ENCODE peak calls at places on chromosomes 7 and 10, in eight cellular contexts. U, J, Y, R, S, P, B and M are unnamed samples.

GRCh38 chr7:44063894-44064651 is 1.3 kb downstream of the PGAM2 start:
- DNase-seq in U (no peak), J (no peak), Y (no peak), R (no peak), S (no peak), P (no peak), B (peak), M (no peak)

GRCh38 chr7:155850730-155851678 is 38.7 kb upstream of the SHH start:
- DNase-seq in U (no peak), J (no peak), Y (peak), R (no peak), S (no peak), P (no peak), B (no peak), M (no peak)

GRCh38 chr10:119878524-119878923 is 5.9 kb upstream of the MCMBP start:
- DNase-seq in U (no peak), J (no peak), Y (no peak), R (no peak), S (no peak), P (no peak), B (no peak), M (no peak)

GRCh38 chr7:138738551-138739335 is 37.6 kb upstream of the SVOPL start:
- DNase-seq in U (peak), J (peak), Y (peak), R (peak), S (peak), P (peak), B (peak), M (peak)

GRCh38 chr7:138935438-138936079 is 45.6 kb downstream of the KIAA1549 start:
- DNase-seq in U (no peak), J (no peak), Y (peak), R (peak), S (peak), P (peak), B (no peak), M (no peak)

GRCh38 chr10:118585234-118585633 is 10.2 kb downstream of the PRLHR start:
- DNase-seq in U (no peak), J (no peak), Y (no peak), R (no peak), S (no peak), P (no peak), B (no peak), M (no peak)

GRCh38 chr10:105148456-105148855 is 507.4 kb downstream of the SORCS3 start:
- DNase-seq in U (no peak), J (no peak), Y (no peak), R (no peak), S (no peak), P (no peak), B (no peak), M (no peak)

GRCh38 chr7:82527831-82528230 is 84.3 kb upstream of the CACNA2D1 start:
- DNase-seq in U (no peak), J (no peak), Y (no peak), R (peak), S (no peak), P (peak), B (no peak), M (no peak)

GRCh38 chr7:35555934-35556333 is 139.0 kb downstream of the HERPUD2 start:
- DNase-seq in U (no peak), J (no peak), Y (no peak), R (peak), S (no peak), P (peak), B (no peak), M (no peak)

GRCh38 chr10:55441777-55442176 is 640.7 kb upstream of the PCDH15 start:
- DNase-seq in U (no peak), J (no peak), Y (no peak), R (no peak), S (no peak), P (no peak), B (no peak), M (no peak)

GRCh38 chr7:542935-543789 is 23.5 kb upstream of the PDGFA start:
- DNase-seq in U (no peak), J (no peak), Y (peak), R (peak), S (peak), P (peak), B (no peak), M (no peak)

GRCh38 chr7:51289608-51290370 is 26.8 kb downstream of the COBL start:
- DNase-seq in U (no peak), J (no peak), Y (no peak), R (no peak), S (no peak), P (no peak), B (no peak), M (no peak)

GRCh38 chr10:69994262-69994661 is 58.4 kb upstream of the MACROH2A2 start:
- DNase-seq in U (no peak), J (no peak), Y (peak), R (peak), S (peak), P (no peak), B (peak), M (peak)

GRCh38 chr10:21355591-21356011 is 169.9 kb downstream of the SKIDA1 start:
- DNase-seq in U (no peak), J (no peak), Y (no peak), R (peak), S (no peak), P (peak), B (no peak), M (no peak)

GRCh38 chr10:102300289-102300843 is 55.0 kb downstream of the GBF1 start:
- DNase-seq in U (no peak), J (no peak), Y (no peak), R (peak), S (no peak), P (no peak), B (no peak), M (no peak)

GRCh38 chr10:130761032-130761575 is 550.4 kb downstream of the TCERG1L start:
- DNase-seq in U (no peak), J (no peak), Y (no peak), R (no peak), S (no peak), P (no peak), B (no peak), M (no peak)

GRCh38 chr10:101817542-101818118 is 614 bp downstream of the OGA start:
- DNase-seq in U (peak), J (no peak), Y (peak), R (peak), S (peak), P (peak), B (peak), M (no peak)

GRCh38 chr10:49169776-49170175 is 18.4 kb downstream of the TMEM273 start:
- DNase-seq in U (no peak), J (no peak), Y (no peak), R (no peak), S (no peak), P (no peak), B (no peak), M (no peak)

GRCh38 chr10:12401466-12401865 is 52.1 kb downstream of the CAMK1D start:
- DNase-seq in U (no peak), J (no peak), Y (no peak), R (no peak), S (no peak), P (no peak), B (no peak), M (no peak)

GRCh38 chr7:41232086-41232485 is 470.8 kb downstream of the INHBA start:
- DNase-seq in U (no peak), J (no peak), Y (no peak), R (peak), S (no peak), P (no peak), B (no peak), M (no peak)

GRCh38 chr7:78317371-78317770 is 518.8 kb downstream of the PHTF2 start:
- DNase-seq in U (no peak), J (no peak), Y (no peak), R (no peak), S (no peak), P (no peak), B (no peak), M (no peak)

GRCh38 chr10:49184642-49185111 is 3.5 kb downstream of the TMEM273 start:
- DNase-seq in U (no peak), J (no peak), Y (no peak), R (no peak), S (no peak), P (no peak), B (no peak), M (no peak)

GRCh38 chr10:132974249-132974796 is 32.0 kb upstream of the CFAP46 start:
- DNase-seq in U (no peak), J (no peak), Y (no peak), R (no peak), S (no peak), P (no peak), B (no peak), M (no peak)

GRCh38 chr7:32415936-32416335 is 74.2 kb downstream of the LSM5 start:
- DNase-seq in U (no peak), J (no peak), Y (no peak), R (no peak), S (no peak), P (peak), B (no peak), M (no peak)

GRCh38 chr10:44985175-44985681 is 6.6 kb upstream of the DEPP1 start:
- DNase-seq in U (no peak), J (no peak), Y (no peak), R (no peak), S (no peak), P (no peak), B (no peak), M (no peak)

GRCh38 chr10:17453377-17454091 is 861 bp downstream of the ST8SIA6 start:
- DNase-seq in U (peak), J (peak), Y (peak), R (peak), S (peak), P (peak), B (peak), M (no peak)

GRCh38 chr7:77684030-77684429 is 12.2 kb upstream of the RSBN1L start:
- DNase-seq in U (no peak), J (no peak), Y (no peak), R (peak), S (no peak), P (peak), B (peak), M (no peak)

GRCh38 chr10:6877351-6878066 is 297.4 kb upstream of the PRKCQ start:
- DNase-seq in U (no peak), J (no peak), Y (no peak), R (no peak), S (no peak), P (no peak), B (no peak), M (no peak)

GRCh38 chr7:150983893-150984368 is 5.8 kb upstream of the KCNH2 start:
- DNase-seq in U (no peak), J (peak), Y (no peak), R (peak), S (no peak), P (no peak), B (peak), M (no peak)

GRCh38 chr10:129491123-129491734 is 24.2 kb downstream of the MGMT start:
- DNase-seq in U (no peak), J (peak), Y (no peak), R (peak), S (no peak), P (no peak), B (no peak), M (no peak)

GRCh38 chr7:151405056-151405455 is 4.8 kb downstream of the WDR86 start:
- DNase-seq in U (no peak), J (no peak), Y (no peak), R (no peak), S (no peak), P (no peak), B (peak), M (no peak)

GRCh38 chr7:2735744-2736143 is 47.7 kb downstream of the AMZ1 start:
- DNase-seq in U (no peak), J (no peak), Y (no peak), R (no peak), S (no peak), P (no peak), B (no peak), M (no peak)

GRCh38 chr7:54477083-54477482 is 65.1 kb upstream of the VSTM2A start:
- DNase-seq in U (no peak), J (no peak), Y (no peak), R (no peak), S (no peak), P (no peak), B (no peak), M (no peak)

GRCh38 chr7:157279973-157280841 is 56.6 kb upstream of the DNAJB6 start:
- DNase-seq in U (no peak), J (no peak), Y (no peak), R (no peak), S (no peak), P (no peak), B (no peak), M (no peak)

GRCh38 chr7:158865462-158865922 is 9.1 kb downstream of the DYNC2I1 start:
- DNase-seq in U (no peak), J (no peak), Y (no peak), R (no peak), S (no peak), P (no peak), B (no peak), M (no peak)

GRCh38 chr10:95820363-95820762 is 64.4 kb downstream of the ENTPD1 start:
- DNase-seq in U (no peak), J (no peak), Y (no peak), R (no peak), S (no peak), P (no peak), B (no peak), M (no peak)

GRCh38 chr7:37225255-37226012 is 223.2 kb downstream of the ELMO1 start:
- DNase-seq in U (no peak), J (no peak), Y (no peak), R (no peak), S (no peak), P (no peak), B (no peak), M (no peak)

GRCh38 chr7:78326189-78326588 is 527.6 kb downstream of the PHTF2 start:
- DNase-seq in U (no peak), J (no peak), Y (no peak), R (peak), S (no peak), P (peak), B (no peak), M (no peak)

GRCh38 chr7:34157137-34157536 is 251.8 kb downstream of the BMPER start:
- DNase-seq in U (no peak), J (no peak), Y (no peak), R (peak), S (no peak), P (no peak), B (no peak), M (no peak)
- H3K27ac ChIP-seq in U (no peak), J (no peak), Y (no peak), R (peak), S (peak), P (no peak), B (no peak), M (no peak)

GRCh38 chr10:63375859-63376258 is 89.9 kb downstream of the JMJD1C start:
- DNase-seq in U (no peak), J (no peak), Y (no peak), R (peak), S (no peak), P (no peak), B (no peak), M (no peak)
- H3K27ac ChIP-seq in U (no peak), J (no peak), Y (no peak), R (peak), S (no peak), P (no peak), B (no peak), M (no peak)

DNA sequence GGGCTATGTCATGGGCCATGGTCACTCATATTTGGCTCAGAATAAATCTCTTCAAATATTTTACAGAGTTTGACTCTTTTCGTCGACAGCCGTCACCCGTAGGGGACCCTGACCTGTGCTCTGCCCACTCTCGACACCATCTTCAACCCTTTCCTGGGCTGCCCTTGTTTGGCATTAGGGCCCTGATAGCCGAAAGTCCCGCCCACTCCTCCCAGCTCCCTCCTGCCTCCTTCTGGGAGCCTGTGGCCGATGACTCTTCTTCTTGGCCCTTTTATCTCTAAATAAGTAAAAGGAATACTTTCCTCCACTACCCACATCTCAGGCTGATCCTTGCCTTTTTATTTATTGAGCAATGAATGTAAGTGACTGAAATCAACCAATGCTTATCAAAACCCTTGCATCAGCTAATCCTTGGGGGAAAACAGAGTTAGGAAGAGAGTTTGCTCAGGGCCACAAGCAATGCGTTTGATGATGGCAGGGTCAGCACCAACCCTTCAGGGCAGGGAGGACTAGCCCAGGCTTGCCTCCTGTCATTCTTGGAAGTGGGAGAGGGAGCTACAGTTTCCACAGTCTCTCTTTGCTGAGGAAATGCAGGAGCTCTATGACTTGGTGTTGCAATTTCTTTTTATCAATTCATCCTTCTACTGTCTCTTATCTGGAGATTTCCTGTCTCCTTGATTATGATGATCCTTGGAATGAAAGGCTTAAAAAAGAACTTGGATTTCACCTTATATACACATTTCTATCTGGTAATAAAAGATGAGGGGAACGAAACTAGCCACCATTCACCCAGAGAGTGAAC is 218.2 kb upstream of the PODXL start:
- DNase-seq in U (no peak), J (no peak), Y (no peak), R (no peak), S (no peak), P (peak), B (peak), M (no peak)
- H3K27ac ChIP-seq in U (no peak), J (no peak), Y (no peak), R (no peak), S (no peak), P (no peak), B (no peak), M (no peak)

DNA sequence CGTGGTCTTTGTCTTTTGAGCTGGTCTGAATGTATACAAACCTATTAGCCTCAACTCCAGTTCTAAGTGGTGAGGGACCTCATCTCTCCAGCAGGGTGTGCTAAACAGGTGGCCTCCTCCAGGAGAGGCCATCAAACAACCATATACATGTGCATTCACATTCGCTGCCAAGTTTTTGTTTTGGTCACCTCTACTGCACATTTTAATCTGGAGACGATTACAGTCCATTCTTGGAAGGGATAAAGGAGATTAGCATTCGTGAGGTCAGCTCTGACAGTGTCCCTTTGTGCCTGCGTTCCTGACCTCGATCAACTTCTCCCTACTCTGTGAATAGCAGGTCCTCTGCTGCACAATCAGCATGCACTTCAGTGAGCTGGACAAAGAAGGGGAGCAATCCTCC is 60.8 kb downstream of the RHOBTB1 start:
- DNase-seq in U (no peak), J (no peak), Y (no peak), R (peak), S (peak), P (no peak), B (no peak), M (no peak)
- H3K27ac ChIP-seq in U (no peak), J (no peak), Y (no peak), R (no peak), S (no peak), P (no peak), B (no peak), M (no peak)

DNA sequence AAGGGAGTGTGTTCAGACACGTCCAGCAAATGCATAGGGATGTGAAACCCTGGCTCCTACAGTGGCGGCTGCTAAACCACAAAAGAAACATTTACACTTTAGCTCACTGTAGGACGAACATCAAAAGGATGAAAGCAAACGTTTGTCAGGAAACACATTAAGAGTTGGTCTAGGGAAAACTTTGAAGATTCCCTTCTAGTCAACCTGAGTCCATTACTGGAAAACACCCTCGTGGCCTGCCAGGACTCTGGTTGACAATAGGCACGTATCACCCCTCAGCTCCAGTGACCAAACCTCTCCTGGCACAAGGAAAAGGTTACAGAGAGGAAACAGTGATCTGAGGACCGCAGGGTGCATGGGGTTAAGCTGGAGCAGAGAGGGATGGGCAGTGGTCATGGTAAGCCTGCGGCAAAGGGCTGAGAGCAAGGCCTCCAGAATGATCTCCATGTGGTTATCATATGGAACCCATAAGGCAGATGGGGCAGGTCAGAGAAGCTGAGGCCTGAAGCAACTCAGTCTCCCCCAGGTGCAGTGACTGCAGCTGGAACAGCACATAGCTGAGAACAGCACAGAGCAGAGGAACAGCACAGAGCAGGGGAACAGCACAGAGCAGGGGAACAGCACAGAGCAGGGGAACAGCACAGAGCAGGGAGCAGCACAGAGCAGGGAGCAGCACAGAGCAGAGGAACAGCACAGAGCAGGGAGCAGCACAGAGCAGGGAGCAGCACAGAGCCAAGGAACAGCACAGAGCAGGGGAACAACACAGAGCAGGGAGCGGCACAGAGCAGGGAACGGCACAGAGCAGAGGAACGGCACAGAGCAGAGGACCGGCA is 49.9 kb downstream of the CHST15 start:
- DNase-seq in U (no peak), J (no peak), Y (no peak), R (no peak), S (no peak), P (peak), B (no peak), M (no peak)
- H3K27ac ChIP-seq in U (no peak), J (no peak), Y (no peak), R (no peak), S (no peak), P (no peak), B (no peak), M (no peak)

GRCh38 chr10:28970231-28970630 is 292.9 kb downstream of the BAMBI start:
- DNase-seq in U (no peak), J (no peak), Y (no peak), R (no peak), S (no peak), P (no peak), B (no peak), M (no peak)
- H3K27ac ChIP-seq in U (no peak), J (no peak), Y (no peak), R (no peak), S (no peak), P (peak), B (no peak), M (no peak)